ENCODE peak calls at places on chromosomes 2 and 18, in ten cellular contexts. One of them, this sample, is unnamed.

GRCh38 chr2:71619230-71619741 is 165.9 kb downstream of the DYSF start:
- DNase-seq in lower lobe of right lung: no peak
- DNase-seq in kidney: no peak
- DNase-seq in HL-60: no peak
- DNase-seq in A549: no peak
- DNase-seq in psoas muscle: peak; percentile 32
- DNase-seq in endothelial cell: no peak
- DNase-seq in bronchial epithelial cell: no peak
- DNase-seq in left ventricle myocardium inferior: no peak
- DNase-seq in fibroblast of mammary gland: no peak
- DNase-seq in this sample: peak; percentile 54

GRCh38 chr2:238272156-238272555 is 16.3 kb downstream of the PER2 start:
- DNase-seq in bronchial epithelial cell: no peak
- DNase-seq in kidney: peak; percentile 54
- DNase-seq in A549: no peak
- DNase-seq in lower lobe of right lung: peak; percentile 16
- DNase-seq in endothelial cell: no peak
- DNase-seq in psoas muscle: peak; percentile 35
- DNase-seq in fibroblast of mammary gland: no peak
- DNase-seq in HL-60: no peak
- DNase-seq in left ventricle myocardium inferior: no peak
- DNase-seq in this sample: no peak

GRCh38 chr18:49162226-49162848 is 211.6 kb upstream of the SMAD7 start:
- DNase-seq in psoas muscle: no peak
- DNase-seq in lower lobe of right lung: no peak
- DNase-seq in bronchial epithelial cell: no peak
- DNase-seq in fibroblast of mammary gland: no peak
- DNase-seq in HL-60: no peak
- DNase-seq in A549: no peak
- DNase-seq in endothelial cell: no peak
- DNase-seq in kidney: no peak
- DNase-seq in left ventricle myocardium inferior: no peak
- DNase-seq in this sample: no peak

GRCh38 chr18:30684825-30685481 is 357.6 kb downstream of the DSC3 start:
- DNase-seq in HL-60: no peak
- DNase-seq in left ventricle myocardium inferior: no peak
- DNase-seq in bronchial epithelial cell: no peak
- DNase-seq in fibroblast of mammary gland: no peak
- DNase-seq in A549: no peak
- DNase-seq in kidney: no peak
- DNase-seq in psoas muscle: no peak
- DNase-seq in endothelial cell: no peak
- DNase-seq in lower lobe of right lung: no peak
- DNase-seq in this sample: no peak

GRCh38 chr2:122011493-122012270 is 256.2 kb downstream of the TSN start:
- DNase-seq in psoas muscle: no peak
- DNase-seq in endothelial cell: no peak
- DNase-seq in kidney: no peak
- DNase-seq in left ventricle myocardium inferior: no peak
- DNase-seq in A549: no peak
- DNase-seq in bronchial epithelial cell: no peak
- DNase-seq in lower lobe of right lung: no peak
- DNase-seq in HL-60: no peak
- DNase-seq in fibroblast of mammary gland: no peak
- DNase-seq in this sample: no peak

GRCh38 chr2:136750065-136750464 is 15.3 kb upstream of the THSD7B start:
- DNase-seq in A549: no peak
- DNase-seq in bronchial epithelial cell: no peak
- DNase-seq in lower lobe of right lung: no peak
- DNase-seq in left ventricle myocardium inferior: peak; percentile 33
- DNase-seq in endothelial cell: no peak
- DNase-seq in kidney: no peak
- DNase-seq in HL-60: no peak
- DNase-seq in psoas muscle: no peak
- DNase-seq in fibroblast of mammary gland: no peak
- DNase-seq in this sample: no peak

GRCh38 chr18:1102848-1103247 is 198.2 kb downstream of the ADCYAP1 start:
- DNase-seq in A549: no peak
- DNase-seq in endothelial cell: no peak
- DNase-seq in lower lobe of right lung: no peak
- DNase-seq in bronchial epithelial cell: no peak
- DNase-seq in fibroblast of mammary gland: no peak
- DNase-seq in kidney: no peak
- DNase-seq in psoas muscle: no peak
- DNase-seq in left ventricle myocardium inferior: no peak
- DNase-seq in HL-60: no peak
- DNase-seq in this sample: no peak

GRCh38 chr18:63319383-63320040 is at the start of gene BCL2:
- DNase-seq in fibroblast of mammary gland: peak; percentile 36
- DNase-seq in psoas muscle: no peak
- DNase-seq in HL-60: peak; percentile 72
- DNase-seq in lower lobe of right lung: peak; percentile 52
- DNase-seq in A549: peak; percentile 18
- DNase-seq in kidney: peak; percentile 77
- DNase-seq in left ventricle myocardium inferior: peak; percentile 31
- DNase-seq in bronchial epithelial cell: no peak
- DNase-seq in endothelial cell: peak; percentile 37
- DNase-seq in this sample: peak; percentile 82

GRCh38 chr2:230931556-230932231 is 6.7 kb upstream of the GPR55 start:
- DNase-seq in HL-60: no peak
- DNase-seq in lower lobe of right lung: peak; percentile 38
- DNase-seq in bronchial epithelial cell: no peak
- DNase-seq in A549: no peak
- DNase-seq in fibroblast of mammary gland: no peak
- DNase-seq in endothelial cell: no peak
- DNase-seq in psoas muscle: no peak
- DNase-seq in kidney: no peak
- DNase-seq in left ventricle myocardium inferior: no peak
- DNase-seq in this sample: peak; percentile 54

GRCh38 chr2:237861875-237862527 is 2.6 kb downstream of the RAMP1 start:
- DNase-seq in fibroblast of mammary gland: no peak
- DNase-seq in left ventricle myocardium inferior: no peak
- DNase-seq in endothelial cell: no peak
- DNase-seq in lower lobe of right lung: no peak
- DNase-seq in psoas muscle: no peak
- DNase-seq in A549: peak; percentile 15
- DNase-seq in HL-60: no peak
- DNase-seq in kidney: no peak
- DNase-seq in bronchial epithelial cell: no peak
- DNase-seq in this sample: peak; percentile 62

GRCh38 chr2:39530423-39530866 is 93.4 kb upstream of the MAP4K3 start:
- DNase-seq in kidney: no peak
- DNase-seq in psoas muscle: no peak
- DNase-seq in bronchial epithelial cell: peak; percentile 47
- DNase-seq in endothelial cell: no peak
- DNase-seq in lower lobe of right lung: no peak
- DNase-seq in A549: no peak
- DNase-seq in fibroblast of mammary gland: peak; percentile 92
- DNase-seq in HL-60: no peak
- DNase-seq in left ventricle myocardium inferior: no peak
- DNase-seq in this sample: no peak

GRCh38 chr2:218375212-218375611 is 6.9 kb upstream of the SLC11A1 start:
- DNase-seq in bronchial epithelial cell: no peak
- DNase-seq in HL-60: no peak
- DNase-seq in lower lobe of right lung: no peak
- DNase-seq in A549: no peak
- DNase-seq in fibroblast of mammary gland: peak; percentile 53
- DNase-seq in left ventricle myocardium inferior: no peak
- DNase-seq in psoas muscle: no peak
- DNase-seq in endothelial cell: no peak
- DNase-seq in kidney: no peak
- DNase-seq in this sample: no peak

DNA sequence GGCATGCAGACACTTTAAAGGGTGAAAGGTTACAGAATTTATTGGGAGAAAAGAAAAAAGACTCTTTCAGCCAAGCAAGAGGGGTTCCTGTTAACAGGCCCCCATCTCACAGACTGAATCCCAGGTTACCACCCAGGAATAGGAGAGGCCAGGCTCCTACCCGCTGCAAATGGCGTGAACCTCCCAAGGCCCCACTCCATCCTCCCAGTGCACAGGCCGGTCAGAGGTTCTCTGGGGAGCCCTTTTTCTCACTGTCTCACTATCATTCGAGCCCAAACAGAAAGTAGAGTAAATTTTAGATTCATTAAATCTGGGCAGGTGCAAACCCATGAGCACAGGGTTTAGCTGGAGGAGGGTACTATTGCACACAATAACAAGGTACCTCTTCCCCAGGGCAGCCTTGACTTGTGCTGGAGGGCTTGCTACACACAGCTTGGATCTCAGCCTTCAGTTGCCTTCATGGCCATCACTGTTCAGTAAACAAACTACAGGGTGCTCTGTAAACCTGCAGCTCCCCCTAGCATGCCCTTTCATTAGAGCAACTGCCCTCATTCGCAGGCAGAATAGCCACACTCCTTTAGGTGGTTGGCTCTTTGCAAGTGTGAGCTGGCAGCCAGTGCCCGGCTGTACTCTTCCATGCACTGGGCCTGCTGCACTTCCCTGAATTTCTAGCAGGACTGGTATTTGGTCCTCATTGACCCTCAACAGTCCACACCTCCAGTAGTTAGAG is 7.3 kb upstream of the PLEK start:
- DNase-seq in bronchial epithelial cell: peak; percentile 66
- DNase-seq in lower lobe of right lung: no peak
- DNase-seq in HL-60: peak; percentile 71
- DNase-seq in left ventricle myocardium inferior: peak; percentile 31
- DNase-seq in A549: peak; percentile 67
- DNase-seq in fibroblast of mammary gland: peak; percentile 70
- DNase-seq in endothelial cell: peak; percentile 57
- DNase-seq in kidney: no peak
- DNase-seq in psoas muscle: peak; percentile 45
- DNase-seq in this sample: peak; percentile 65
- TF ChIP-seq CTCF in bronchial epithelial cell: peak; percentile 76
- TF ChIP-seq CTCF in lower lobe of right lung: peak; percentile 50
- TF ChIP-seq CTCF in HL-60: peak; percentile 70
- TF ChIP-seq CTCF in left ventricle myocardium inferior: peak; percentile 64
- TF ChIP-seq CTCF in A549: peak; percentile 20
- TF ChIP-seq CTCF in fibroblast of mammary gland: peak; percentile 71
- TF ChIP-seq CTCF in endothelial cell: no peak
- TF ChIP-seq CTCF in kidney: peak; percentile 34
- TF ChIP-seq CTCF in psoas muscle: peak; percentile 47
- TF ChIP-seq CTCF in this sample: no peak

GRCh38 chr2:15591692-15592463 is at the start of gene DDX1:
- DNase-seq in endothelial cell: peak; percentile 82
- DNase-seq in psoas muscle: peak; percentile 91
- DNase-seq in A549: peak; percentile 92
- DNase-seq in left ventricle myocardium inferior: peak; percentile 84
- DNase-seq in kidney: peak; percentile 95
- DNase-seq in fibroblast of mammary gland: peak; percentile 80
- DNase-seq in bronchial epithelial cell: peak; percentile 65
- DNase-seq in HL-60: peak; percentile 87
- DNase-seq in lower lobe of right lung: peak; percentile 91
- DNase-seq in this sample: peak; percentile 92
- TF ChIP-seq CTCF in endothelial cell: no peak
- TF ChIP-seq CTCF in psoas muscle: no peak
- TF ChIP-seq CTCF in A549: no peak
- TF ChIP-seq CTCF in left ventricle myocardium inferior: peak; percentile 15
- TF ChIP-seq CTCF in kidney: no peak
- TF ChIP-seq CTCF in fibroblast of mammary gland: no peak
- TF ChIP-seq CTCF in bronchial epithelial cell: no peak
- TF ChIP-seq CTCF in HL-60: no peak
- TF ChIP-seq CTCF in lower lobe of right lung: no peak
- TF ChIP-seq CTCF in this sample: no peak

DNA sequence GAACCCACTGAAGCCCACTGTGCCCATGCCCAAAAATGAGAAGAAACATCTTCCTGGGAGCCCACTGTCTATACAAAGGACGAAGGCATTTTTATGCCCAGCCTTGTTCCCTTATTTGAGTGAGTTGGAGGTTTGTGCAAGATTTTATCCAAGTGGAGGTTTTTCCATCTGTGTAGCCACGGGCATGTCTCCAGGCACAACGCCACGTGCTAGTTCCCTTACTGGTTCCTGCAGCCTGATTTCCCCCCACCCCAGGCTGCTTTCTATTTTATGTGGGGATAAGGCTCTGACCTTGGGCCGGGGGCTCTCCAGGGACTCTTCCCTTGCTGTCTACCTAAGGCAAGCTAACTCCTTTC is 22.2 kb upstream of the TXNL4A start:
- DNase-seq in HL-60: no peak
- DNase-seq in bronchial epithelial cell: no peak
- DNase-seq in fibroblast of mammary gland: no peak
- DNase-seq in A549: no peak
- DNase-seq in left ventricle myocardium inferior: no peak
- DNase-seq in lower lobe of right lung: no peak
- DNase-seq in kidney: no peak
- DNase-seq in psoas muscle: no peak
- DNase-seq in endothelial cell: no peak
- DNase-seq in this sample: peak; percentile 87
- TF ChIP-seq CTCF in HL-60: no peak
- TF ChIP-seq CTCF in bronchial epithelial cell: no peak
- TF ChIP-seq CTCF in fibroblast of mammary gland: no peak
- TF ChIP-seq CTCF in A549: no peak
- TF ChIP-seq CTCF in left ventricle myocardium inferior: no peak
- TF ChIP-seq CTCF in lower lobe of right lung: no peak
- TF ChIP-seq CTCF in kidney: no peak
- TF ChIP-seq CTCF in psoas muscle: no peak
- TF ChIP-seq CTCF in endothelial cell: no peak
- TF ChIP-seq CTCF in this sample: no peak

GRCh38 chr2:133991606-133992168 is 262.2 kb upstream of the MGAT5 start:
- DNase-seq in psoas muscle: no peak
- DNase-seq in HL-60: no peak
- DNase-seq in endothelial cell: no peak
- DNase-seq in bronchial epithelial cell: no peak
- DNase-seq in fibroblast of mammary gland: no peak
- DNase-seq in A549: no peak
- DNase-seq in kidney: no peak
- DNase-seq in lower lobe of right lung: no peak
- DNase-seq in left ventricle myocardium inferior: no peak
- DNase-seq in this sample: no peak

GRCh38 chr2:133988316-133988891 is 265.5 kb upstream of the MGAT5 start:
- DNase-seq in left ventricle myocardium inferior: no peak
- DNase-seq in A549: no peak
- DNase-seq in bronchial epithelial cell: no peak
- DNase-seq in kidney: no peak
- DNase-seq in HL-60: no peak
- DNase-seq in lower lobe of right lung: no peak
- DNase-seq in endothelial cell: no peak
- DNase-seq in fibroblast of mammary gland: no peak
- DNase-seq in psoas muscle: no peak
- DNase-seq in this sample: no peak

GRCh38 chr2:133992454-133992853 is 261.4 kb upstream of the MGAT5 start:
- DNase-seq in A549: no peak
- DNase-seq in kidney: no peak
- DNase-seq in lower lobe of right lung: no peak
- DNase-seq in left ventricle myocardium inferior: no peak
- DNase-seq in endothelial cell: no peak
- DNase-seq in bronchial epithelial cell: no peak
- DNase-seq in HL-60: no peak
- DNase-seq in fibroblast of mammary gland: no peak
- DNase-seq in psoas muscle: no peak
- DNase-seq in this sample: no peak

DNA sequence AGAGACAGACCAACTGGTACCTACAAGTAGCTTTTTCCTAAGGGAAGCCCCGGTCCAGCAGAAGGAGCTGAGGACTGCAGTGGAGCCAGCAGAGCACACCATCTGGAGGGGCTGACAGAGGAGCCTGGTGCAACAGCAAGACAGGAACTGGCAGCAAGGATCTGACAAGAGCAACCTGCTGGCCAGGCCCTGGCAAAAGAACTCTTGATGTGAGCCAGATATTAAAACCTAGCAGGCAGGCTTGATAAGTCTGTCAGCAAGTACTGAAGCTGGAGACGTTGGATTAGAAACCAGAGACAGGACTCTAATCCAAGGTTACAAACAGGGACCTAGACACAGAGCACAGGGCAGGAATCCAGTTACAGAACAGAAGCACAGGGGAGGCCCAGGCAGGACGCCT is 260.7 kb upstream of the MGAT5 start:
- DNase-seq in left ventricle myocardium inferior: peak; percentile 29
- DNase-seq in kidney: no peak
- DNase-seq in endothelial cell: no peak
- DNase-seq in HL-60: no peak
- DNase-seq in bronchial epithelial cell: no peak
- DNase-seq in lower lobe of right lung: no peak
- DNase-seq in fibroblast of mammary gland: no peak
- DNase-seq in psoas muscle: no peak
- DNase-seq in A549: no peak
- DNase-seq in this sample: no peak
- TF ChIP-seq CTCF in left ventricle myocardium inferior: no peak
- TF ChIP-seq CTCF in kidney: no peak
- TF ChIP-seq CTCF in endothelial cell: no peak
- TF ChIP-seq CTCF in HL-60: no peak
- TF ChIP-seq CTCF in bronchial epithelial cell: no peak
- TF ChIP-seq CTCF in lower lobe of right lung: no peak
- TF ChIP-seq CTCF in fibroblast of mammary gland: no peak
- TF ChIP-seq CTCF in psoas muscle: no peak
- TF ChIP-seq CTCF in A549: no peak
- TF ChIP-seq CTCF in this sample: no peak

This sample was measured in sigmoid colon.